ENCODE peak calls at places on chromosomes 5 and 9, in six cellular contexts. Q is epithelial cell of proximal tubule; F is activated CD4-positive, CD25-positive, alpha-beta regulatory T cell; Z is HFFc6; W is GM12865; G is stimulated activated CD4-positive, alpha-beta T cell treated with anti-CD3 and anti-CD28 coated beads, Interleukin-1b, Interleukin-23, amount 100 ng/mL, for 48 hours. P is an unnamed sample.
A peak's percentile ranks its signal among the peaks of the same experiment; 100 is the strongest.

GRCh38 chr5:74376187-74376586 is 264.3 kb downstream of the ENC1 start:
- DNase-seq in G (no peak), Z (no peak), W (peak; percentile 15), F (no peak), Q (no peak), P (no peak)

GRCh38 chr5:58259685-58260152 is 200.2 kb downstream of the PLK2 start:
- DNase-seq in F (no peak), Q (peak; percentile 98), W (no peak), Z (peak; percentile 91), G (no peak), P (peak; percentile 98)

GRCh38 chr9:69004836-69005235 is 9.1 kb downstream of the PRKACG start:
- DNase-seq in Q (no peak), F (no peak), Z (no peak), G (no peak), W (no peak), P (no peak)

GRCh38 chr9:81361311-81361710 is 328.0 kb downstream of the TLE1 start:
- DNase-seq in Q (no peak), G (no peak), W (no peak), F (no peak), Z (no peak), P (no peak)

GRCh38 chr9:119278138-119278537 is 91.1 kb downstream of the BRINP1 start:
- DNase-seq in F (no peak), W (no peak), Z (no peak), Q (no peak), G (no peak), P (no peak)

GRCh38 chr9:93684806-93685553 is 108.6 kb downstream of the PHF2 start:
- DNase-seq in Z (no peak), F (no peak), W (no peak), Q (no peak), G (no peak), P (no peak)

GRCh38 chr5:181222630-181223040 is 446 bp upstream of the TRIM41 start:
- DNase-seq in G (no peak), Q (no peak), F (no peak), W (no peak), Z (peak; percentile 49), P (no peak)

GRCh38 chr9:591292-591691 is 250.2 kb upstream of the DMRT1 start:
- DNase-seq in F (no peak), Q (no peak), Z (no peak), W (no peak), G (no peak), P (no peak)

GRCh38 chr5:15026011-15026481 is 154.5 kb upstream of the ANKH start:
- DNase-seq in Z (peak; percentile 28), F (no peak), Q (no peak), G (no peak), W (no peak), P (peak; percentile 57)